ENCODE peak calls at places on chromosome 15, in six cellular contexts. Q is stomach, Y is breast epithelium, A is SK-N-SH, J is K562, C is sigmoid colon. I is an unnamed sample. For H3K27me3, the result is how much of the 10 kb centered on the place peaks cover.

GRCh38 chr15:53716909-53717878 is 42.3 kb downstream of the WDR72 start:
- DNase-seq in Q (no peak), Y (no peak), A (no peak), J (no peak), C (no peak), I (no peak)

GRCh38 chr15:90955911-90956310 is 1.2 kb downstream of the RCCD1 start:
- DNase-seq in Q (peak), Y (no peak), A (no peak), J (peak), C (no peak), I (no peak)

GRCh38 chr15:42584031-42584765 is 8.8 kb downstream of the STARD9 start:
- DNase-seq in Q (no peak), Y (no peak), A (no peak), J (peak), C (no peak), I (no peak)

GRCh38 chr15:30924353-30924752 is 20.6 kb downstream of the FAN1 start:
- DNase-seq in Q (no peak), Y (no peak), A (no peak), J (no peak), C (no peak), I (no peak)

GRCh38 chr15:99076109-99076508 is 28.8 kb upstream of the SYNM start:
- DNase-seq in Q (no peak), Y (no peak), A (no peak), J (no peak), C (no peak), I (no peak)

GRCh38 chr15:83111149-83111548 is 3.7 kb downstream of the TM6SF1 start:
- DNase-seq in Q (no peak), Y (no peak), A (no peak), J (no peak), C (no peak), I (no peak)

GRCh38 chr15:76674883-76675282 is 230.3 kb downstream of the SCAPER start:
- DNase-seq in Q (no peak), Y (no peak), A (no peak), J (no peak), C (no peak), I (no peak)

GRCh38 chr15:90205886-90206285 is 4.8 kb downstream of the SEMA4B start:
- DNase-seq in Q (no peak), Y (no peak), A (no peak), J (no peak), C (peak), I (no peak)

GRCh38 chr15:89874926-89875564 is 18.7 kb downstream of the AP3S2 start:
- DNase-seq in Q (peak), Y (peak), A (peak), J (peak), C (peak), I (peak)

GRCh38 chr15:61008915-61009314 is 220.2 kb downstream of the RORA start:
- DNase-seq in Q (no peak), Y (no peak), A (no peak), J (no peak), C (no peak), I (no peak)

GRCh38 chr15:58392611-58393161 is 39.1 kb upstream of the LIPC start:
- DNase-seq in Q (peak), Y (no peak), A (no peak), J (no peak), C (no peak), I (no peak)

GRCh38 chr15:97947465-97948262 is 12.8 kb upstream of the ARRDC4 start:
- DNase-seq in Q (no peak), Y (no peak), A (no peak), J (no peak), C (no peak), I (no peak)

GRCh38 chr15:58522865-58523264 is 91.1 kb downstream of the LIPC start:
- DNase-seq in Q (no peak), Y (no peak), A (no peak), J (no peak), C (no peak), I (no peak)

GRCh38 chr15:39581501-39582285 is 814 bp downstream of the THBS1 start:
- DNase-seq in Q (peak), Y (peak), A (peak), J (peak), C (peak), I (peak)

GRCh38 chr15:51759557-51760070 is 8.2 kb downstream of the TMOD2 start:
- DNase-seq in Q (no peak), Y (no peak), A (no peak), J (peak), C (peak), I (no peak)

GRCh38 chr15:64681424-64682024 is 93.9 kb downstream of the RBPMS2 start:
- DNase-seq in Q (peak), Y (no peak), A (peak), J (peak), C (no peak), I (peak)

GRCh38 chr15:34147371-34148140 is 45.7 kb downstream of the PGBD4 start:
- DNase-seq in Q (no peak), Y (no peak), A (no peak), J (no peak), C (no peak), I (no peak)

GRCh38 chr15:42804739-42805138 is 67.8 kb upstream of the CDAN1 start:
- DNase-seq in Q (no peak), Y (no peak), A (no peak), J (no peak), C (no peak), I (no peak)

GRCh38 chr15:39640665-39641064 is 59.8 kb downstream of the THBS1 start:
- DNase-seq in Q (no peak), Y (no peak), A (no peak), J (no peak), C (no peak), I (no peak)

GRCh38 chr15:84818221-84819131 is 1.3 kb downstream of the ALPK3 start:
- DNase-seq in Q (no peak), Y (no peak), A (peak), J (no peak), C (no peak), I (peak)

GRCh38 chr15:36658905-36659304 is 79.5 kb downstream of the CDIN1 start:
- DNase-seq in Q (no peak), Y (no peak), A (no peak), J (no peak), C (no peak), I (no peak)

GRCh38 chr15:75235760-75236729 is 22.1 kb upstream of the GOLGA6C start:
- DNase-seq in Q (no peak), Y (no peak), A (no peak), J (no peak), C (no peak), I (peak)

GRCh38 chr15:86892774-86893449 is 813.2 kb downstream of the AGBL1 start:
- DNase-seq in Q (no peak), Y (no peak), A (no peak), J (no peak), C (no peak), I (no peak)

DNA sequence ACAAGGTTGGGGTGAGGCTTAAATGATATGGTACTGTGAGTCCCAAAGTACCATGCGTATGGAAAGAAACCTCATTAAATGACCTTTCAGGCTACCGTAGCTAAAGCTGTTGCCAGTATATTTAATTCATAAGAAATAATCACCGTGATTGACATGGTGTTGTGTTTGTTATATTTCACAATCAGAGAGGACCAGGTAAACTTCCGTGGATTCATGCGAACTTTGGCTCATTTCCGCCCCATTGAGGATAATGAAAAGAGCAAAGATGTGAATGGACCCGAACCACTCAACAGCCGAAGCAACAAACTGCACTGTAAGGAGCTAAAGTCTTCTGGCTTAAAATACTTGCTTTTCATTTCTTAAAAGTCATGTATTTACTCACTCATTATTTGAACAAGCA is 31.5 kb downstream of the CHP1 start:
- DNase-seq in Q (no peak), Y (no peak), A (no peak), J (no peak), C (no peak), I (no peak)
- H3K27ac ChIP-seq in Q (no peak), Y (no peak), A (no peak), J (no peak), C (no peak), I (no peak)

DNA sequence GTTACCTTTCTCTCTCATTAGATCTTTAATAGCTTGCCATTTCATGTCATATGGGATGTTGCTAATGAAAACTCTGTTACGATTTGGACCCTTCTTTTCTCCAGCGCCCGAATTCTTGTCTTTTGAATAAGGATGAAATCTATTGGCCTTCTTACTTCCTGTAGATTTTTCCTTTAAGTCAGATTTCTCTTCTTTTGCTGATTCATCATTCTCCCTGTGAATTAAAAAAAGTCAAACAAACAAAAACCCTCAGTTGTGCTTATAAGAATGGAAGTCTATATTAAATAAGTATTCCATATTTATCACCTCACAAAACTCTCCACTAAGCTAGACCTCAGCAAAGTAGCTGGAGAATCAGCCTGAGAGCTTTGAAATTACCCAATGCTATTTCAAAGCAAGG is 9.5 kb downstream of the MYEF2 start:
- DNase-seq in Q (no peak), Y (no peak), A (no peak), J (no peak), C (no peak), I (no peak)
- TF ChIP-seq POLR2AphosphoS5 in Q (no peak), Y (no peak), A (no peak), J (no peak), C (no peak), I (no peak)

DNA sequence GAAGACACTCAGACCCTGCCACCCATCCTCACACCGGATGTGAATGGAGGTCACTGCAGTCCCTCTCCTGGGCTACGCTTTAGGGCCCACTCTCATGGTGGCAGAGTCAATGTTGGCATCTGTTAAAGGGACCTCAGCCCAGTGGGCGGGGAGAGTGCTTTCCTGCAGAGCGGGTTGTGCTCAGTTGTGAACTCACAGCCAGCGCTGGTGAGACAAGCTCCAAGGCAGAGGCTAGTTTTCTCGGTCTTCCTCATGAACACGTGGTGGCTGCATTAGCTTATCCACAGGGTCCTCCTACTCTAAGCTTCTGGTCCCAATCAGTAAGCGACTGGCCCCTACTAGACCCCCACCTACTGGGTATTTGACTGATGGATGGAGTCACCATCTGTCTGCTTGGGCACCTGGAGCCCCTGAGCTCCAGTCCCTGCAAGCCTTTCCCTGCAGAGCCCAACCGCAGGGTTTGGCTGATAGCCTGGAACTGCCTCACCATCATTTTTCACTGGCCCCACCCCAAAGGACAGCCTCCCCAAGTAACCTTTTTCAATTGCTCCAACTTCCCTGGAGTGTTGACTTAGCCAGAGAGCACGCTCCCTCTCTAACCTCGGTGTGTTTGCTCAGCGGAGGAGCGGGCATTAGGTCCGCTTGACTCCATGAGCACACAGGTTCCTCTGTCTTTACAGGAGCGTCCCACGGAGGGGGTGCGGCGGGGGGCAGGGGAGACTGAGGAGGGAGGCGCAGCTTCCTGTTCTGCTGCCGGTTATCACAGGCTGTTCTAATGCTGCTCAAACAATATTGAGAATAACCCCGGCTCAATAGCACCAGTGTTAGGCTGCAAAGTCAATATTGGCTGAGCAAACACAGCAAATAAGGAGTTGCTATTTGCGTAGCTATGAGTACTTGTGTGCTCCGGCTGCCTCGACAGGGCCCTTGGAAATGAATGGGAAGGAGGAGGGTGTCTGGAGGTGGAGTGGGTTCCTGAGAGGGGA is 141.7 kb downstream of the RPLP1 start:
- DNase-seq in Q (peak), Y (peak), A (no peak), J (no peak), C (peak), I (no peak)
- H3K27me3 ChIP-seq in Q (under half), Y (under half), A (under half), J (under half), C (under half), I (under half)

GRCh38 chr15:88623061-88623460 is 1.9 kb downstream of the AEN start:
- DNase-seq in Q (no peak), Y (no peak), A (no peak), J (no peak), C (peak), I (no peak)
- H3K27ac ChIP-seq in Q (peak), Y (peak), A (peak), J (peak), C (peak), I (peak)

GRCh38 chr15:22810033-22810734 is 23.7 kb downstream of the NIPA1 start:
- DNase-seq in Q (no peak), Y (no peak), A (no peak), J (no peak), C (no peak), I (no peak)
- TF ChIP-seq POLR2AphosphoS5 in Q (no peak), Y (no peak), A (no peak), J (no peak), C (no peak), I (no peak)

DNA sequence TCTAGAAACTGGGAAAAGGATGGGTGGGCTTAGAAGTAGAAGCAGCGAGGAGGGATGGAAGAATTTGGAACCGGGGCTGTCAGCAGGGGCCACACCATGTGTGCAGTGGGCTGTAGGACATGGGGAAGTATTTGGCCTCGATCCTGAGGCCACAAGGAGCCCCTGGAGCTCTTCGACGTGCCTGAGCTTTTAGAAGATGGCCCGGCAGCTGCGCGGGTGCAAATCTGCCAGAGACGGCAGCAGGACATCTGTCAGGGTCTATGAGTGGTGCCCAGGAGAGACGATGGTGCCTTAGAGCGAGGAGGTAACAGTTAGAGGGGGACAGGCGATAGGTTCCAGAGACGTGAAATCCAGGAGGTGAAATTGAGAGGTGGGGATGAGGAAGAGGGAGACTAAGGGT is 321.1 kb downstream of the UACA start:
- DNase-seq in Q (no peak), Y (no peak), A (no peak), J (no peak), C (no peak), I (no peak)
- H3K27me3 ChIP-seq in Q (under half), Y (under half), A (under half), J (under half), C (under half), I (under half)

GRCh38 chr15:63042879-63043340 is 363 bp downstream of the TPM1 start:
- DNase-seq in Q (no peak), Y (no peak), A (peak), J (no peak), C (no peak), I (peak)

GRCh38 chr15:63041982-63042878 is at the start of gene TPM1:
- DNase-seq in Q (peak), Y (peak), A (peak), J (no peak), C (peak), I (peak)

GRCh38 chr15:63040954-63041353 is 1.6 kb upstream of the TPM1 start:
- DNase-seq in Q (no peak), Y (no peak), A (peak), J (no peak), C (no peak), I (no peak)

GRCh38 chr15:63040509-63040908 is 2.0 kb upstream of the TPM1 start:
- DNase-seq in Q (no peak), Y (no peak), A (no peak), J (no peak), C (no peak), I (no peak)

DNA sequence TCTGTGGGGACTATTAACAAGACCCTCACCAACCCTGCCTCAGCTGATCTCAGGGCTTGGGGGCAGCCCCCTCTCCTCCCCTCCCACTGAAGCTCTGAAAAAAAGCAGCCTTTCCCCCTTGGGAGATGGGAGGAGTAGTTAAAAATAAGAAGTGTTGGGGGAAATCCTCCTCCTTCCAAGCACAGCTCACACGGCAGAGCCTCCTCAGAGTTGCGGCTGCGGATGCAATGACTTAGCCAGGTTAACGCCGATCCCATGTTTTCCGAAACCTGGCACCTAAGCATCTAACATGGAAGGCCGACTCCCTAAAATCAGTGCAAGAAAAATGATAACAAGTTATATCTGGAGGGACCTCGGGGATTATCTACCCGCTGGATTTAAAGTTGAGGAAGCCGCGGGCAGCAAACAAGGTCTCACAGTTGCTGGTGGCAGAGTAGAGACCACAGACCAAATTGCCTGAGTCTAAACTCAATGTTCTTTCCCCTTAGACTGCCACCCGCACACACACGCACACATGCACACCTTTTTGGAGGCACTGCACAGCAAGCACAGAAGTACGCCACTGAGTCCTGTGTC is 1.1 kb upstream of the TPM1 start:
- DNase-seq in Q (no peak), Y (no peak), A (no peak), J (no peak), C (no peak), I (no peak)
- H3K27ac ChIP-seq in Q (peak), Y (peak), A (peak), J (no peak), C (peak), I (peak)

GRCh38 chr15:62770752-62771151 is 271.8 kb upstream of the TPM1 start:
- DNase-seq in Q (no peak), Y (no peak), A (no peak), J (no peak), C (no peak), I (no peak)

GRCh38 chr15:62770111-62770660 is 272.4 kb upstream of the TPM1 start:
- DNase-seq in Q (no peak), Y (no peak), A (no peak), J (no peak), C (no peak), I (no peak)

GRCh38 chr15:62766599-62766998 is 275.9 kb upstream of the TPM1 start:
- DNase-seq in Q (no peak), Y (no peak), A (peak), J (no peak), C (no peak), I (no peak)

GRCh38 chr15:62771234-62771633 is 271.3 kb upstream of the TPM1 start:
- DNase-seq in Q (no peak), Y (no peak), A (no peak), J (no peak), C (no peak), I (no peak)

DNA sequence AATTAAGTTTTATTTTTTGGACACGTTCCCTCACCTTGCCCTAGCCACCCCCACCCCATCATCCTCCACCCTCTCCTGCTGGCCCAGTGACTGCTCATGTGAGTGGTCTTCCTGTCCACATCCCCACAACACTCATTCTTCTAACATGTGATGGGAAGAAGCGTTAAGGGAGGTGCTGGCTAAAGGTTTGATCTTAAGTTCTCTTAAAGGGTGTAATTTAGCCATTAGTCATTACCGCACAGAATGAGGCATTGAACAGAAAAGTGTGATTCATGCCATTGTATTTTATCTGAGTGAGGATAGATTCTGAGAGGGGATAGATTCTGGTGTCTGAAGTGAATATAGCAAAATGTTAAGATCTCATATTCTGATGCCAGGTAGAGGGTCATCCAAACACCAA is 272.9 kb upstream of the TPM1 start:
- DNase-seq in Q (no peak), Y (no peak), A (no peak), J (no peak), C (no peak), I (no peak)
- TF ChIP-seq POLR2AphosphoS5 in Q (no peak), Y (no peak), A (peak), J (no peak), C (no peak), I (no peak)